ENCODE peak calls at places on chromosomes 6 and 20, in five cellular contexts. One of them, this sample, is unnamed.

GRCh38 chr20:17716331-17716730 is 16.6 kb downstream of the BANF2 start:
- DNase-seq in GM12878: no peak
- DNase-seq in K562: no peak
- DNase-seq in HepG2: no peak
- DNase-seq in SK-N-SH: no peak
- DNase-seq in this sample: no peak

GRCh38 chr6:166955121-166955864 is 1.1 kb downstream of the RNASET2 start:
- DNase-seq in HepG2: no peak
- DNase-seq in GM12878: no peak
- DNase-seq in K562: no peak
- DNase-seq in SK-N-SH: peak
- DNase-seq in this sample: no peak

GRCh38 chr6:167676000-167676665 is 150.6 kb upstream of the AFDN start:
- DNase-seq in K562: no peak
- DNase-seq in GM12878: no peak
- DNase-seq in SK-N-SH: no peak
- DNase-seq in HepG2: peak
- DNase-seq in this sample: no peak

GRCh38 chr6:155483858-155484257 is 28.2 kb upstream of the NOX3 start:
- DNase-seq in GM12878: no peak
- DNase-seq in K562: no peak
- DNase-seq in SK-N-SH: no peak
- DNase-seq in HepG2: peak
- DNase-seq in this sample: peak

GRCh38 chr20:23532533-23532932 is 35.8 kb downstream of the CST9L start:
- DNase-seq in GM12878: no peak
- DNase-seq in SK-N-SH: no peak
- DNase-seq in K562: no peak
- DNase-seq in HepG2: no peak
- DNase-seq in this sample: no peak

GRCh38 chr6:19024737-19025136 is 637.6 kb downstream of the RNF144B start:
- DNase-seq in HepG2: peak
- DNase-seq in K562: no peak
- DNase-seq in GM12878: no peak
- DNase-seq in SK-N-SH: peak
- DNase-seq in this sample: peak

GRCh38 chr6:29553268-29554057 is 6.1 kb downstream of the UBD start:
- DNase-seq in HepG2: no peak
- DNase-seq in SK-N-SH: peak
- DNase-seq in K562: no peak
- DNase-seq in GM12878: no peak
- DNase-seq in this sample: peak

GRCh38 chr20:59043698-59044097 is 1.1 kb upstream of the PRELID3B start:
- DNase-seq in K562: no peak
- DNase-seq in GM12878: no peak
- DNase-seq in SK-N-SH: no peak
- DNase-seq in HepG2: no peak
- DNase-seq in this sample: no peak

GRCh38 chr6:13470240-13471140 is 16.9 kb downstream of the GFOD1 start:
- DNase-seq in HepG2: no peak
- DNase-seq in SK-N-SH: peak
- DNase-seq in GM12878: no peak
- DNase-seq in K562: no peak
- DNase-seq in this sample: no peak

GRCh38 chr20:2652724-2653510 is 485 bp downstream of the NOP56 start:
- DNase-seq in K562: peak
- DNase-seq in GM12878: no peak
- DNase-seq in SK-N-SH: peak
- DNase-seq in HepG2: peak
- DNase-seq in this sample: no peak

GRCh38 chr20:50116368-50116999 is 3.5 kb upstream of the UBE2V1 start:
- DNase-seq in GM12878: no peak
- DNase-seq in SK-N-SH: no peak
- DNase-seq in K562: no peak
- DNase-seq in HepG2: no peak
- DNase-seq in this sample: no peak

GRCh38 chr6:27518881-27519795 is 46.2 kb upstream of the ZNF184 start:
- DNase-seq in SK-N-SH: peak
- DNase-seq in K562: peak
- DNase-seq in GM12878: peak
- DNase-seq in HepG2: peak
- DNase-seq in this sample: peak

GRCh38 chr6:77178821-77179220 is 284.5 kb downstream of the HTR1B start:
- DNase-seq in HepG2: no peak
- DNase-seq in K562: no peak
- DNase-seq in SK-N-SH: no peak
- DNase-seq in GM12878: no peak
- DNase-seq in this sample: peak

GRCh38 chr20:60294627-60295026 is 336.4 kb downstream of the CDH26 start:
- DNase-seq in GM12878: no peak
- DNase-seq in K562: no peak
- DNase-seq in HepG2: no peak
- DNase-seq in SK-N-SH: no peak
- DNase-seq in this sample: no peak

GRCh38 chr20:33444797-33445560 is 1.4 kb upstream of the SNTA1 start:
- DNase-seq in SK-N-SH: no peak
- DNase-seq in K562: no peak
- DNase-seq in GM12878: no peak
- DNase-seq in HepG2: peak
- DNase-seq in this sample: no peak

GRCh38 chr6:1636971-1637871 is 27.5 kb downstream of the FOXC1 start:
- DNase-seq in K562: no peak
- DNase-seq in GM12878: no peak
- DNase-seq in HepG2: no peak
- DNase-seq in SK-N-SH: no peak
- DNase-seq in this sample: peak

GRCh38 chr20:25067102-25067987 is 9.4 kb upstream of the ACSS1 start:
- DNase-seq in GM12878: no peak
- DNase-seq in SK-N-SH: no peak
- DNase-seq in K562: no peak
- DNase-seq in HepG2: no peak
- DNase-seq in this sample: no peak

GRCh38 chr20:51930775-51931174 is 128.5 kb upstream of the SALL4 start:
- DNase-seq in K562: no peak
- DNase-seq in GM12878: no peak
- DNase-seq in HepG2: no peak
- DNase-seq in SK-N-SH: no peak
- DNase-seq in this sample: peak

GRCh38 chr6:33779305-33779704 is 9.6 kb downstream of the LEMD2 start:
- DNase-seq in HepG2: no peak
- DNase-seq in SK-N-SH: peak
- DNase-seq in K562: peak
- DNase-seq in GM12878: no peak
- DNase-seq in this sample: no peak

GRCh38 chr6:12935637-12936036 is 219.1 kb downstream of the PHACTR1 start:
- DNase-seq in K562: no peak
- DNase-seq in HepG2: no peak
- DNase-seq in GM12878: no peak
- DNase-seq in SK-N-SH: no peak
- DNase-seq in this sample: no peak

GRCh38 chr6:89067796-89068195 is 12.8 kb upstream of the PNRC1 start:
- DNase-seq in HepG2: no peak
- DNase-seq in K562: no peak
- DNase-seq in SK-N-SH: no peak
- DNase-seq in GM12878: no peak
- DNase-seq in this sample: no peak

DNA sequence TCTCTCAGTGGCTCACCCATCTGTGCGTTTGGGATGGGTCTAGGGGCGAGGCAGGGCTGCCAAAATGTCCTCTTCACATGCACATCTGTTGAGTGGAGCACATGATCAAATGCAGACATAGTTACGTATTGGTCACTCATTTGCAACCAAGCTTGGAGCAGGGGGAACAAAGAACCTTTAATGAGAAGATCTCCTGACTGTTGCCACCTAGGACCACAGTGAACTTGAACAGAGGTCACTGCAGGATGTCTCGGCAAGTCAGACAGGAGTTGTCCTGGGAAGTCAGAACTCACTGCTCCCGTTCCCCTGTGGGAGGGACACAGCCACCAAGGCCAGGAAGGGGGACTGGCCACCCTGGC is 73.4 kb downstream of the SSR1 start:
- DNase-seq in GM12878: no peak
- DNase-seq in K562: no peak
- DNase-seq in SK-N-SH: no peak
- DNase-seq in HepG2: peak
- DNase-seq in this sample: no peak
- TF ChIP-seq MXI1 in GM12878: no peak
- TF ChIP-seq MXI1 in K562: no peak
- TF ChIP-seq MXI1 in SK-N-SH: no peak
- TF ChIP-seq MXI1 in HepG2: no peak
- TF ChIP-seq MXI1 in this sample: no peak

DNA sequence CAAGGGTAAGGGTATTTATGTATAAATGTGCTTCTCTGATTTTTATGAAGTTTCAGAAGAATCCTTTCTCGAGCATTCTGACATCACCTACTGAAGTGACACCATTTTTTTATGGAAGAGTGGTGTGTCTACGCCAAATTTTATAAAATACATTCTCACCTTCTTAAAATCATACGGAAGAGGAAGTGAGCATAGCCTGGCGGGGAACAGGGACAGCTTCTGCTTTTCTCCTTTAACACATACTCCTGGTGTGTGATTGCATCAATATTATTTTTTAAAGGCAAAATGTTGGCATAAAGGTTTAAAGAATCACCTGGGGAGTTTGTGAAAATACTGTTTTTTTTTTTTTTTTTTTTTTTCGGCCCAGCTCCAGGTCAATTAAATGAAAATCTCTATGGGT is 733.6 kb upstream of the MAN1A1 start:
- DNase-seq in K562: no peak
- DNase-seq in GM12878: no peak
- DNase-seq in SK-N-SH: no peak
- DNase-seq in HepG2: no peak
- DNase-seq in this sample: no peak
- TF ChIP-seq MXI1 in K562: no peak
- TF ChIP-seq MXI1 in GM12878: no peak
- TF ChIP-seq MXI1 in SK-N-SH: no peak
- TF ChIP-seq MXI1 in HepG2: no peak
- TF ChIP-seq MXI1 in this sample: no peak

GRCh38 chr6:85923013-85923430 is 280.3 kb upstream of the SYNCRIP start:
- DNase-seq in GM12878: peak
- DNase-seq in SK-N-SH: peak
- DNase-seq in K562: no peak
- DNase-seq in HepG2: peak
- DNase-seq in this sample: peak
- TF ChIP-seq MXI1 in GM12878: no peak
- TF ChIP-seq MXI1 in SK-N-SH: no peak
- TF ChIP-seq MXI1 in K562: no peak
- TF ChIP-seq MXI1 in HepG2: no peak
- TF ChIP-seq MXI1 in this sample: no peak

GRCh38 chr6:105402090-105402980 is 547 bp downstream of the PREP start:
- DNase-seq in SK-N-SH: peak
- DNase-seq in HepG2: peak
- DNase-seq in K562: peak
- DNase-seq in GM12878: no peak
- DNase-seq in this sample: peak
- TF ChIP-seq MXI1 in SK-N-SH: no peak
- TF ChIP-seq MXI1 in HepG2: no peak
- TF ChIP-seq MXI1 in K562: no peak
- TF ChIP-seq MXI1 in GM12878: no peak
- TF ChIP-seq MXI1 in this sample: no peak

GRCh38 chr20:57837208-57838035 is 127.6 kb upstream of the PMEPA1 start:
- DNase-seq in K562: no peak
- DNase-seq in HepG2: no peak
- DNase-seq in GM12878: no peak
- DNase-seq in SK-N-SH: no peak
- DNase-seq in this sample: no peak

GRCh38 chr20:57835053-57835452 is 125.2 kb upstream of the PMEPA1 start:
- DNase-seq in K562: no peak
- DNase-seq in HepG2: no peak
- DNase-seq in SK-N-SH: no peak
- DNase-seq in GM12878: no peak
- DNase-seq in this sample: no peak

GRCh38 chr20:57838670-57839142 is 128.9 kb upstream of the PMEPA1 start:
- DNase-seq in GM12878: no peak
- DNase-seq in HepG2: no peak
- DNase-seq in K562: no peak
- DNase-seq in SK-N-SH: peak
- DNase-seq in this sample: no peak

GRCh38 chr20:57834306-57834863 is 124.6 kb upstream of the PMEPA1 start:
- DNase-seq in GM12878: no peak
- DNase-seq in HepG2: no peak
- DNase-seq in SK-N-SH: no peak
- DNase-seq in K562: no peak
- DNase-seq in this sample: no peak

DNA sequence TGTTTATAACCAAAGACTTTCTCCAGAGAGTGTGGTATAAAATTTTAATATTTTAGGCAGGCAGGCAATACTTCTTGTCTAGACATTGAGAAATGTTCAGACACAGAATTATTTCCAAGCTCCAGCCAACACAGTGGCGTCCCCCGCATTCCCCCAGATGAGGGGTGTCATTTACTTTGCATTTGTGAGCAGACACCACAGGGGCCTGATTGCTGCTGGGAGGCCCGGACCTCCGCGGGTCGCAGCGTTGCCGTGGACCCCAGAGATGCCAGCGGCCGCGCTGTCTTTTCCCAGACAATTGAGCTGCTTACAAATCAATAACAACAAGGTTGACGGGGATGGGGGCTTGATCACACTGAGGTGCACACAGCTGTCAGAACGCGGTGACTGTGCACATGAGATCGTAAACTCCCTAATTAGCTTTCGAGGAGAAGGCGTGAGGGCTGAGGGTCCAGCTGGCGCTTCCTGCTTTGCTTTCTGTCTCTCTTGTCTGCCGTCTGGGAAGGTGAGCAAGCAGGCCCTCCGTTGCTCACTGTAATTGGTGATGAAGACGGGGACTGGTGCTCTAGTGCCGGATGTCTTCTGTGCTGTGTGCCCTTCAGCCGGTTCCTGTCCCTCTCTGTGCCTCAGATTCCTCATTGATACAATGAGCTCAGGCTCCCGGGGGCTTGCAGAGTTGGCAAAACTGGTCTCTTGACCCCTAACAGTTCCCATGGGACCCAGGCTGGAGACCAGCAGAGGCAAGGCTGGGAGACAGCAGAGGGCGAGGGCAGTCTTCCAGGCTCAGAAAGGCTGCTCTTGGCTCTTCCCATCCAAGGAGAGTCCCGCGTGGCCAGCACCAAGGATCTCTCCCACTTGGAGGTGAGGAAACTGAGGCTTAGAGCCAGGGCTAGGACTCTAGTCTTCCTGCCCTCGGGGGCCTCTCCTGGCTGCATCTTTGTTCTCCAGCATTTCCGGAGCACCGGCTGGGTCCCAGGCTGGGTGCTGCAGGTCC is 125.9 kb upstream of the PMEPA1 start:
- DNase-seq in HepG2: no peak
- DNase-seq in SK-N-SH: no peak
- DNase-seq in K562: no peak
- DNase-seq in GM12878: no peak
- DNase-seq in this sample: no peak
- TF ChIP-seq MXI1 in HepG2: no peak
- TF ChIP-seq MXI1 in SK-N-SH: no peak
- TF ChIP-seq MXI1 in K562: no peak
- TF ChIP-seq MXI1 in GM12878: no peak
- TF ChIP-seq MXI1 in this sample: no peak

GRCh38 chr6:148423133-148423532 is 80.5 kb downstream of the SASH1 start:
- DNase-seq in K562: no peak
- DNase-seq in HepG2: no peak
- DNase-seq in GM12878: no peak
- DNase-seq in SK-N-SH: no peak
- DNase-seq in this sample: peak
- TF ChIP-seq MXI1 in K562: no peak
- TF ChIP-seq MXI1 in HepG2: no peak
- TF ChIP-seq MXI1 in GM12878: no peak
- TF ChIP-seq MXI1 in SK-N-SH: no peak
- TF ChIP-seq MXI1 in this sample: no peak

This sample was measured in IMR-90.